ENCODE peak calls at places on chromosomes 12 and 14, in nine cellular contexts. O, P, Z, X, K, N, F, L and C are unnamed samples.

GRCh38 chr12:57459055-57459749 is 383 bp upstream of the GLI1 start:
- DNase-seq in O (peak), P (peak), Z (peak), X (peak), K (peak), N (peak), F (peak), L (peak), C (peak)

GRCh38 chr12:102454808-102455760 is 25.3 kb downstream of the IGF1 start:
- DNase-seq in O (no peak), P (peak), Z (no peak), X (no peak), K (no peak), N (no peak), F (no peak), L (no peak), C (peak)

GRCh38 chr12:44464180-44464579 is 411.9 kb downstream of the NELL2 start:
- DNase-seq in O (peak), P (no peak), Z (no peak), X (no peak), K (no peak), N (no peak), F (no peak), L (peak), C (no peak)

GRCh38 chr12:41380878-41381277 is 192.8 kb downstream of the PDZRN4 start:
- DNase-seq in O (no peak), P (no peak), Z (no peak), X (no peak), K (no peak), N (no peak), F (no peak), L (no peak), C (no peak)

GRCh38 chr14:36069535-36069900 is 107.0 kb downstream of the PTCSC3 start:
- DNase-seq in O (peak), P (peak), Z (peak), X (peak), K (peak), N (peak), F (peak), L (peak), C (peak)

GRCh38 chr12:124537525-124538193 is 29.8 kb downstream of the NCOR2 start:
- DNase-seq in O (no peak), P (no peak), Z (no peak), X (no peak), K (no peak), N (no peak), F (peak), L (no peak), C (no peak)

GRCh38 chr12:23140710-23141109 is 515.7 kb downstream of the ETNK1 start:
- DNase-seq in O (no peak), P (no peak), Z (no peak), X (no peak), K (no peak), N (no peak), F (no peak), L (no peak), C (no peak)

GRCh38 chr12:57614178-57614947 is 3.1 kb downstream of the ARHGEF25 start:
- DNase-seq in O (peak), P (peak), Z (peak), X (peak), K (no peak), N (peak), F (peak), L (peak), C (no peak)

DNA sequence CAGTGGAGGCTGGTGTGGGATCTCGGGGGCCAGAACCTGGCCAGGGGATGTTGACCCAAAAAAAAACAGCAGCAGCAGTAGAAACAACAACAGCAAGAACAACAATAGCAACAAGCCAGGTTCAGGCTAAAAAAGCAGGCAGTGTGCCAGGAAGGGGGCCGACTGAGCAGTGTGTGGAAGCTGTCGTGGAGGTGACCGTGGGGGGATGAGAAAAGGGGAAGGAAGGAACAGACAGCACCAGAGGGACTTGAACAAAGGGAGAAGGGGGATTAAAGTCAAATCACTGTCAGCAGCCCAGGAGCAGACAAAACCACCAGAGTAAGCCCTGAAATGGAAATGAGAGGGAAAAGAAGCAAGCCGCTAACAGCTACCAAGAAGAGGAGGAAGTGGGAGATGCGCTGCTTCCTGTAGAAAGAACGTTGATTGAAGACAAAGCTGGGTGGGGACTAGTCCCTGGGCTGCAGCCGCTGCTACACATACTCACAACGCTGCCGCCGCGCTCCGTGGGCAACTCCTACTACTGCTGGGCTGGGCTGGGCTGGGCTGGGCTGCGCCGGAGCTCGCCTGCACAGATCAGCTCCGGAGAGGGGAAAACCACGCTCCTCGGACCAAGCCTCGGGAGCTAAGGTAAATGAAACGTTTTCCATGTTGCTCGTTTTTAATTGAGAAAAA is at the start of gene GNG2:
- DNase-seq in O (peak), P (peak), Z (peak), X (no peak), K (peak), N (peak), F (peak), L (peak), C (peak)
- H3K4me2 ChIP-seq in O (peak), P (peak), Z (peak), X (peak), K (peak), N (peak), F (peak), L (peak), C (peak)

GRCh38 chr14:100827751-100828447 is 2.0 kb downstream of the MEG3 start:
- DNase-seq in O (no peak), P (peak), Z (no peak), X (no peak), K (peak), N (no peak), F (no peak), L (no peak), C (no peak)

GRCh38 chr14:100827140-100827517 is 1.2 kb downstream of the MEG3 start:
- DNase-seq in O (no peak), P (peak), Z (no peak), X (no peak), K (no peak), N (no peak), F (no peak), L (no peak), C (no peak)

GRCh38 chr14:100825691-100826331 is at the start of gene MEG3:
- DNase-seq in O (no peak), P (peak), Z (no peak), X (no peak), K (no peak), N (no peak), F (no peak), L (no peak), C (no peak)

GRCh38 chr14:100824946-100825690 is 800 bp upstream of the MEG3 start:
- DNase-seq in O (no peak), P (no peak), Z (no peak), X (no peak), K (no peak), N (no peak), F (no peak), L (no peak), C (no peak)

GRCh38 chr14:100826371-100827139 is 637 bp downstream of the MEG3 start:
- DNase-seq in O (no peak), P (peak), Z (no peak), X (no peak), K (no peak), N (no peak), F (no peak), L (no peak), C (no peak)
- TF ChIP-seq EZH2phosphoT487 in O (no peak), P (no peak), Z (no peak), X (no peak), K (no peak), N (no peak), F (no peak), L (no peak), C (no peak)

GRCh38 chr12:92551210-92551609 is 151.6 kb upstream of the PLEKHG7 start:
- DNase-seq in O (no peak), P (no peak), Z (no peak), X (no peak), K (no peak), N (no peak), F (no peak), L (no peak), C (no peak)
- H2AFZ ChIP-seq in O (no peak), P (no peak), Z (peak), X (no peak), K (peak), N (peak), F (no peak), L (no peak), C (no peak)

GRCh38 chr14:95052016-95052585 is 105.2 kb downstream of the DICER1 start:
- DNase-seq in O (no peak), P (no peak), Z (no peak), X (no peak), K (no peak), N (no peak), F (no peak), L (no peak), C (no peak)
- H3K4me2 ChIP-seq in O (no peak), P (no peak), Z (no peak), X (no peak), K (no peak), N (no peak), F (no peak), L (no peak), C (no peak)